ENCODE peak calls at places on chromosomes 5 and 9, in nine cellular contexts. P, M, Y, D, Q, W, F, K and U are unnamed samples. For H3K4me1, the result is how much of the 10 kb centered on the place peaks cover.

GRCh38 chr5:91690921-91691320 is 307.8 kb upstream of the ARRDC3 start:
- DNase-seq in Q (no peak), M (no peak), K (no peak), F (no peak), W (no peak), P (no peak), D (no peak), Y (no peak), U (no peak)

GRCh38 chr5:55713871-55714270 is 1.7 kb upstream of the SLC38A9 start:
- DNase-seq in F (no peak), D (no peak), M (no peak), K (no peak), Q (no peak), Y (no peak), W (no peak), P (no peak), U (no peak)

GRCh38 chr5:65034782-65035181 is 266.1 kb downstream of the CWC27 start:
- DNase-seq in D (no peak), Q (no peak), F (no peak), P (peak), Y (no peak), W (no peak), M (peak), K (no peak), U (no peak)

GRCh38 chr5:142408536-142409252 is 83.9 kb upstream of the SPRY4 start:
- DNase-seq in D (no peak), Q (no peak), W (no peak), Y (no peak), M (no peak), F (no peak), K (no peak), P (peak), U (no peak)

GRCh38 chr9:120875643-120875953 is 1.4 kb downstream of the PHF19 start:
- DNase-seq in P (no peak), M (no peak), D (peak), Y (no peak), K (no peak), W (no peak), Q (no peak), F (no peak), U (no peak)

GRCh38 chr5:138543730-138544104 is 681 bp upstream of the ETF1 start:
- DNase-seq in W (no peak), Y (no peak), K (no peak), Q (no peak), D (peak), P (no peak), M (no peak), F (no peak), U (no peak)

GRCh38 chr5:175517824-175518450 is 39.6 kb downstream of the SFXN1 start:
- DNase-seq in Q (peak), P (no peak), Y (no peak), M (no peak), W (no peak), D (no peak), K (peak), F (no peak), U (no peak)

GRCh38 chr9:109880276-109881169 is 100.5 kb downstream of the PALM2AKAP2 start:
- DNase-seq in Y (peak), M (peak), P (no peak), K (peak), D (peak), Q (peak), W (no peak), F (peak), U (no peak)

GRCh38 chr9:30815585-30815984 is 1568.9 kb upstream of the ACO1 start:
- DNase-seq in Y (no peak), M (no peak), F (no peak), W (no peak), P (no peak), K (no peak), Q (no peak), D (no peak), U (no peak)

GRCh38 chr9:126471084-126471611 is 142.6 kb upstream of the LMX1B start:
- DNase-seq in F (no peak), P (peak), K (no peak), W (peak), Y (no peak), D (no peak), M (peak), Q (peak), U (peak)

GRCh38 chr9:21812945-21813568 is 10.6 kb downstream of the MTAP start:
- DNase-seq in D (peak), M (peak), Q (peak), P (peak), Y (no peak), F (peak), K (peak), W (peak), U (peak)

GRCh38 chr9:27065288-27065687 is 43.7 kb upstream of the TEK start:
- DNase-seq in D (no peak), Y (no peak), K (no peak), M (no peak), Q (no peak), P (no peak), W (no peak), F (no peak), U (no peak)

GRCh38 chr5:88694087-88694703 is 188.8 kb downstream of the MEF2C start:
- DNase-seq in Y (no peak), Q (no peak), D (no peak), W (no peak), F (no peak), P (no peak), K (no peak), M (no peak), U (no peak)

GRCh38 chr5:172660974-172661373 is 19.9 kb downstream of the NEURL1B start:
- DNase-seq in D (no peak), P (no peak), Y (no peak), Q (no peak), K (no peak), M (no peak), F (no peak), W (no peak), U (no peak)

GRCh38 chr5:31449175-31449574 is 82.7 kb downstream of the DROSHA start:
- DNase-seq in Y (no peak), M (no peak), W (no peak), Q (peak), F (no peak), P (no peak), K (no peak), D (no peak), U (no peak)

GRCh38 chr9:31142456-31142855 is 1242.0 kb upstream of the ACO1 start:
- DNase-seq in D (no peak), F (no peak), P (no peak), K (no peak), Q (no peak), Y (no peak), W (no peak), M (no peak), U (no peak)

GRCh38 chr9:97518909-97519307 is 17.4 kb downstream of the TMOD1 start:
- DNase-seq in D (no peak), M (peak), Q (peak), K (peak), P (peak), Y (no peak), F (peak), W (peak), U (peak)

GRCh38 chr5:170252109-170252508 is 19.3 kb downstream of the C5orf58 start:
- DNase-seq in D (no peak), Y (no peak), Q (no peak), K (no peak), M (no peak), P (no peak), F (no peak), W (no peak), U (no peak)

GRCh38 chr9:5608298-5609254 is 20.3 kb upstream of the RIC1 start:
- DNase-seq in D (no peak), W (no peak), Q (peak), Y (no peak), K (no peak), F (no peak), P (peak), M (peak), U (no peak)

GRCh38 chr5:96875805-96876291 is 452 bp upstream of the ERAP2 start:
- DNase-seq in Q (peak), M (no peak), D (no peak), F (no peak), P (no peak), W (no peak), K (no peak), Y (no peak), U (no peak)

GRCh38 chr5:6202615-6203365 is 175.6 kb downstream of the MED10 start:
- DNase-seq in Y (no peak), W (peak), M (no peak), F (peak), D (peak), P (no peak), Q (no peak), K (peak), U (no peak)

GRCh38 chr9:35733109-35733541 is 659 bp downstream of the CREB3 start:
- DNase-seq in F (peak), D (peak), Q (peak), P (peak), M (peak), Y (peak), K (peak), W (peak), U (no peak)

GRCh38 chr9:127066060-127066774 is 56.2 kb downstream of the ANGPTL2 start:
- DNase-seq in Y (no peak), P (no peak), F (no peak), W (no peak), M (no peak), D (no peak), Q (peak), K (no peak), U (no peak)

GRCh38 chr5:72210913-72211670 is 103.8 kb downstream of the MAP1B start:
- DNase-seq in Q (peak), D (no peak), F (peak), K (peak), Y (no peak), W (peak), M (peak), P (peak), U (peak)

GRCh38 chr5:40198736-40199135 is 481.0 kb upstream of the PTGER4 start:
- DNase-seq in Y (no peak), D (no peak), M (no peak), F (no peak), W (no peak), K (no peak), P (no peak), Q (peak), U (no peak)

GRCh38 chr5:139638736-139639618 is 9.2 kb upstream of the CXXC5 start:
- DNase-seq in P (no peak), K (no peak), F (no peak), Q (no peak), Y (no peak), D (peak), M (peak), W (no peak), U (no peak)

GRCh38 chr9:35553670-35554543 is 51.2 kb upstream of the TESK1 start:
- DNase-seq in D (peak), P (peak), Y (no peak), Q (peak), K (peak), F (peak), W (peak), M (peak), U (peak)

GRCh38 chr9:122228906-122229837 is at the start of gene LHX6:
- DNase-seq in Y (peak), W (no peak), M (no peak), K (peak), Q (peak), F (no peak), D (peak), P (no peak), U (no peak)

GRCh38 chr5:855771-856530 is 5.2 kb upstream of the ZDHHC11 start:
- DNase-seq in F (peak), Q (peak), K (no peak), Y (no peak), M (no peak), P (no peak), D (no peak), W (no peak), U (no peak)

GRCh38 chr5:76849767-76850291 is at the start of gene S100Z:
- DNase-seq in D (no peak), P (no peak), M (no peak), K (no peak), Y (no peak), F (no peak), Q (no peak), W (no peak), U (no peak)

GRCh38 chr5:77483662-77484061 is 8.5 kb downstream of the WDR41 start:
- DNase-seq in P (no peak), Y (no peak), D (no peak), M (no peak), W (no peak), K (no peak), F (no peak), Q (no peak), U (no peak)

GRCh38 chr5:176636426-176636825 is 6.0 kb downstream of the EIF4E1B start:
- DNase-seq in M (no peak), K (no peak), P (no peak), F (no peak), Q (peak), Y (no peak), W (no peak), D (no peak), U (no peak)

GRCh38 chr5:57341380-57341979 is 141.1 kb downstream of the ACTBL2 start:
- DNase-seq in Y (no peak), Q (no peak), W (no peak), F (no peak), D (no peak), K (no peak), P (peak), M (no peak), U (no peak)

GRCh38 chr5:150574818-150575537 is 65.5 kb upstream of the SYNPO start:
- DNase-seq in P (no peak), Y (no peak), F (no peak), Q (no peak), D (peak), M (no peak), W (no peak), K (no peak), U (peak)

GRCh38 chr5:19018822-19019221 is 969.2 kb downstream of the CDH18 start:
- DNase-seq in W (no peak), Y (no peak), M (no peak), K (peak), F (no peak), P (no peak), Q (no peak), D (no peak), U (no peak)

GRCh38 chr5:81482595-81482994 is 88.7 kb upstream of the ACOT12 start:
- DNase-seq in K (no peak), M (no peak), D (no peak), P (no peak), F (no peak), Y (no peak), W (no peak), Q (no peak), U (no peak)

GRCh38 chr5:112689510-112689909 is 48.2 kb upstream of the APC start:
- DNase-seq in F (no peak), W (no peak), Q (peak), M (no peak), K (no peak), D (no peak), Y (no peak), P (no peak), U (no peak)

GRCh38 chr5:125595095-125595494 is 828.1 kb upstream of the GRAMD2B start:
- DNase-seq in F (no peak), Y (no peak), Q (peak), M (peak), K (no peak), D (no peak), W (peak), P (peak), U (no peak)

GRCh38 chr9:95515272-95516113 is 1.3 kb downstream of the PTCH1 start:
- DNase-seq in Q (peak), F (no peak), K (no peak), P (no peak), M (no peak), D (peak), Y (no peak), W (no peak), U (no peak)

DNA sequence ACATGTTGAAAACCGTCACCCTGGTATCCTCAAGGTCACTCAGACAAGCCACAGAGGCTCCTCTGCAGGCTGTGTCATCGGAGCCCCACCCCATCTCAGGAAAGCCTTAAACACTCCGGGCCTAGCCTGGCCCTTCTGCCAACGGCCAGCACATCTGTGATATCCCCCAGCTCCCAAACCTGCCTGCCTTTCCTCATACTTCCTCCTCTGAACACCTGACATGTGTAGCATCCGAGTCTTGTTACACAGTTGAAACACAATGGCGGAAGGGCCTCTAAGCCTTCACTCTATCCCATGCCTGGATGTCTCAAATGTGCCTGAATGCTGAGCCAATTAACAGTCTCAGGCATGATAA is 32.9 kb upstream of the TGFBR1 start:
- DNase-seq in P (no peak), M (no peak), F (no peak), W (peak), Y (no peak), Q (no peak), K (no peak), D (no peak), U (no peak)
- H3K4me1 ChIP-seq in P (under half), M (under half), F (under half), W (under half), Y (under half), Q (under half), K (under half), D (under half), U (under half)

GRCh38 chr9:2022560-2022959 is 7.4 kb downstream of the SMARCA2 start:
- DNase-seq in K (no peak), P (no peak), D (no peak), F (no peak), M (no peak), Y (no peak), W (no peak), Q (no peak), U (no peak)
- H3K4me1 ChIP-seq in K (under half), P (half or more), D (under half), F (under half), M (under half), Y (under half), W (half or more), Q (under half), U (under half)

GRCh38 chr5:179294891-179295777 is 50.1 kb downstream of the ADAMTS2 start:
- DNase-seq in F (no peak), W (no peak), P (no peak), M (peak), D (peak), K (no peak), Q (peak), Y (no peak), U (no peak)

GRCh38 chr5:179297486-179298180 is 47.6 kb downstream of the ADAMTS2 start:
- DNase-seq in W (no peak), Y (no peak), F (no peak), Q (no peak), K (no peak), M (no peak), P (no peak), D (no peak), U (no peak)

GRCh38 chr5:179297026-179297425 is 48.2 kb downstream of the ADAMTS2 start:
- DNase-seq in K (no peak), M (no peak), Q (no peak), P (no peak), W (no peak), Y (no peak), D (no peak), F (no peak), U (no peak)

GRCh38 chr5:179295778-179296149 is 49.5 kb downstream of the ADAMTS2 start:
- DNase-seq in F (no peak), M (no peak), D (no peak), W (no peak), P (no peak), K (no peak), Q (no peak), Y (no peak), U (no peak)

DNA sequence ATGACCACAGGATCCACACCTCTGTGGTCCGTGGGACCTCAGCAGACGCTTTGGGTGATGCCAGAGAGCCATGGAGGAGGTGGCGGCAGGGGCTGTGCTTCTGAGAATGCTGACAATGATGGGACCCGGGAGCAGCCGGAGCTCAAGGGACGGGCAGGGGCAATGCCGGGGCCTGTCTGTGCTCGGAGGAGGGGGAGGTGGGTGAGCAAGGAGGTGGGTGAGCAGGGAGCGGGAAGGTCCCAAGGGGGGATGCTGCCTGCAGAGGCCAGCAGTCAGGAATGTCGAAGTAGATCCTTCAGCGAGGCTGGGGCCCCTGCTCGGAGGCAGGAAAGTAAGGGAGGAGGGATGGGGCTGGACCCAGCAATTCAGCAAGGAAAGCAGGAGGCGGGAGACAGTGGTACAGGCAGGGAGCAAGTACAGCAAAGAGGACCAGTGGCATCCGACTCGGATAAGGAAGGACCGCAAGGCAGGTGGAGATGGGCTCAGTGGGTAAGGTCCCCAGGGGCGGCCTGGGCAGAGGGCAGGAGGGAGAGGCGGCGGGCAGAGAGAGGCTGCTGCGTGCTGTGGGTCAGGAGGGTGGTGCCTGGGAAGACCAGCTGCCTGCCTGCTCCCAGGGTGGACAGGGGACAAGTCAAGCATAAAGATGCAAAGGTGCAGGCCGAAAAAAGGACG is 49.0 kb downstream of the ADAMTS2 start:
- DNase-seq in F (no peak), M (no peak), Q (no peak), D (no peak), W (no peak), Y (no peak), K (no peak), P (no peak), U (no peak)
- H3K4me1 ChIP-seq in F (under half), M (under half), Q (under half), D (under half), W (under half), Y (under half), K (under half), P (under half), U (under half)

DNA sequence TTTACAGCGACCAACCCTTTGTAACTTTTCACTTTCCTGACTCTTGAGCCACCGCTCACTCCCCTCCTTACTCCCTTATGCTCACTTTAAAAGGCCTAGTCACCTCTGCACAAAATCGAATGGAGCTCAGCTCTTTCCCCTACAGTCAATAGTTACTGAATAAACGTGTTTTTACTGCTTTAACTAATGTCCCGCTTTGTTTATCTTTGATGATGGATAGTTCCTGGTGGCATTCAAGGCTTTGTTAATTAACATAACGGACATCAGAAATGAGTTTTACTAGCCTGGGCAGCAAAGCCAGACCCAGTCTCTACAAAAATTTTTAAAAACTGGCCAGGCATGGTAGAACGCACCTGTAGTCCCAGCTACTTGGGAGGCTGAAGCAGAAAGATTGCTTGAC is 5.0 kb downstream of the SERINC5 start:
- DNase-seq in W (no peak), M (no peak), F (no peak), P (no peak), D (no peak), Y (no peak), K (no peak), Q (no peak), U (no peak)
- H3K4me1 ChIP-seq in W (half or more), M (half or more), F (under half), P (under half), D (under half), Y (half or more), K (under half), Q (under half), U (under half)